ENCODE peak calls at places on chromosome X, in six cellular contexts. F is K562, Y is SK-N-SH, M is GM12878, K is HCT116, D is H1. R is an unnamed sample.
A peak's percentile ranks its signal among the peaks of the same experiment; 100 is the strongest.

GRCh38 chrX:20067709-20068315 is 48.9 kb downstream of the MAP7D2 start:
- DNase-seq in D (no peak), F (peak; percentile 8), K (peak; percentile 23), Y (peak; percentile 18), M (no peak), R (peak; percentile 18)

GRCh38 chrX:49102221-49102620 is 21.3 kb downstream of the GPKOW start:
- DNase-seq in D (no peak), M (no peak), Y (no peak), F (no peak), K (no peak), R (no peak)

GRCh38 chrX:107632291-107632690 is 4.0 kb downstream of the PRPS1 start:
- DNase-seq in M (no peak), Y (no peak), K (no peak), D (no peak), F (no peak), R (no peak)

GRCh38 chrX:104085919-104086318 is 9.9 kb upstream of the TMSB15C start:
- DNase-seq in M (no peak), D (no peak), Y (no peak), F (no peak), K (no peak), R (no peak)

GRCh38 chrX:123153846-123154335 is 30.2 kb upstream of the GRIA3 start:
- DNase-seq in M (no peak), D (no peak), K (no peak), F (no peak), Y (no peak), R (no peak)

GRCh38 chrX:139202742-139203410 is 327.7 kb upstream of the F9 start:
- DNase-seq in M (no peak), Y (no peak), K (no peak), F (no peak), D (peak; percentile 50), R (no peak)

GRCh38 chrX:1424452-1424851 is 28.3 kb downstream of the ASMTL start:
- DNase-seq in K (no peak), D (no peak), M (no peak), F (no peak), Y (no peak), R (no peak)

GRCh38 chrX:54866606-54867005 is 54.0 kb upstream of the TRO start:
- DNase-seq in D (no peak), K (no peak), M (no peak), F (no peak), Y (no peak), R (no peak)

GRCh38 chrX:87003031-87003430 is 514.6 kb upstream of the KLHL4 start:
- DNase-seq in D (no peak), Y (no peak), F (no peak), K (no peak), M (no peak), R (no peak)

GRCh38 chrX:87006561-87006960 is 511.0 kb upstream of the KLHL4 start:
- DNase-seq in M (no peak), K (no peak), F (no peak), Y (no peak), D (no peak), R (no peak)

GRCh38 chrX:87005885-87006284 is 511.7 kb upstream of the KLHL4 start:
- DNase-seq in K (no peak), Y (no peak), D (no peak), M (no peak), F (no peak), R (no peak)

DNA sequence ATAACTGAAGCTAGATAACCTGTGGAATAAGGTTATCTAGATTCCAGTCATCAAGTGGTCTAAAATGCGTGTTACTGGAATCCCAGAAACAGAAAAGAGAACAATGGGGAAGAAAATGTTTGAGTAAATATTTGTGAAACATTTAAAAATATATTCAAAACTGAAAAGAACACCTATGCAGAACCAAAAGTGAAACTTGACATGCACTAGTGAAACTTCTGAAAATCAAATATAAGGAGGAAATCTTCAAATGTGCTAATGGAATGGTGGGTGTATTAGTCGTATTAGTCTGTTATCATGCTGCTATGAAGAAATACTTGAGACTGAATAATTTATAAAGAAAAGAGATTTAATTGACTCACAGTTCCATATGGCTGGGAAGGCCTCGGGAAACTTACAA is 512.4 kb upstream of the KLHL4 start:
- DNase-seq in M (no peak), F (no peak), K (no peak), D (no peak), Y (no peak), R (no peak)
- TF ChIP-seq SIN3A in M (no peak), F (no peak), K (no peak), D (no peak), Y (no peak), R (no peak)

GRCh38 chrX:133373366-133374079 is 41.8 kb downstream of the GPC4 start:
- DNase-seq in D (no peak), F (no peak), M (no peak), K (no peak), Y (no peak), R (no peak)

GRCh38 chrX:133374874-133375387 is 40.4 kb downstream of the GPC4 start:
- DNase-seq in F (no peak), D (no peak), K (no peak), Y (no peak), M (no peak), R (no peak)

GRCh38 chrX:133380882-133381619 is 34.2 kb downstream of the GPC4 start:
- DNase-seq in M (no peak), K (no peak), F (no peak), Y (peak; percentile 4), D (no peak), R (no peak)

GRCh38 chrX:133375558-133376340 is 39.5 kb downstream of the GPC4 start:
- DNase-seq in K (no peak), D (no peak), Y (peak; percentile 21), M (no peak), F (no peak), R (no peak)

GRCh38 chrX:133376422-133376821 is 38.9 kb downstream of the GPC4 start:
- DNase-seq in Y (no peak), D (no peak), F (no peak), K (no peak), M (no peak), R (no peak)
- H3K27ac ChIP-seq in Y (no peak overlapping the region), D (no peak overlapping the region), F (no peak overlapping the region), K (no peak overlapping the region), M (no peak overlapping the region), R (no peak overlapping the region)

DNA sequence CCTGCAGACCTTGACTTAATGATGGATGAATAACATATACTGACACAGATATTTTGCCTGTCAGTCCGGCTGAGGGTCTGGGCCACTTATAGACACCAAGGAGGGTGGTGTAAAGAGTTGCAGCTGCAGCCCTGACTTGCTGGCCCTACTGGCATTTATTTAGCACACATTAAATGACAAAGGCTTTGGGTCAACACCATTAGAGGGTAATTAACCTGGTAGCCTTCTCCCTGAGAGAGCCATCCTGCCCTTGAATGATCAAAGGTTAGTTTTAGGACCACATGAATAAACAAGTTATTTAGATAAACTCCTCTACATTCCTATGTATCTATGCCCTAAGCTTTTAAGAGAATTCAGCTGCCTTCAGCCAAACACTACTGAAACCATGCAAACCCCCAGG is 110.8 kb upstream of the DGKK start:
- DNase-seq in F (no peak), D (no peak), M (no peak), K (no peak), Y (no peak), R (no peak)
- TF ChIP-seq POLR2AphosphoS5 in F (no peak), D (no peak), M (no peak), K (no peak), Y (no peak), R (no peak)

GRCh38 chrX:29518100-29518499 is 697.3 kb upstream of the MAGEB2 start:
- DNase-seq in Y (no peak), M (no peak), D (no peak), F (no peak), K (no peak), R (no peak)
- TF ChIP-seq SIN3A in Y (no peak), M (no peak), D (no peak), F (no peak), K (no peak), R (no peak)

GRCh38 chrX:77793950-77794349 is 7.9 kb upstream of the ATRX start:
- DNase-seq in Y (no peak), F (no peak), M (no peak), D (no peak), K (no peak), R (no peak)
- H3K27ac ChIP-seq in Y (no peak overlapping the region), F (no peak overlapping the region), M (no peak overlapping the region), D (no peak overlapping the region), K (no peak overlapping the region), R (no peak overlapping the region)

GRCh38 chrX:23904096-23904495 is 3.6 kb downstream of the APOO start:
- DNase-seq in M (no peak), F (no peak), K (no peak), Y (no peak), D (no peak), R (no peak)

GRCh38 chrX:23911436-23911835 is 3.6 kb downstream of the CXorf58 start:
- DNase-seq in M (no peak), D (no peak), Y (no peak), F (no peak), K (no peak), R (no peak)

GRCh38 chrX:23907106-23907495 is 637 bp downstream of the APOO start:
- DNase-seq in Y (no peak), D (no peak), M (no peak), F (no peak), K (no peak), R (no peak)

GRCh38 chrX:23908219-23909003 is 605 bp downstream of the CXorf58 start:
- DNase-seq in M (no peak), D (no peak), Y (no peak), F (peak; percentile 51), K (no peak), R (no peak)

GRCh38 chrX:23907496-23908218 is at the start of the genes APOO and CXorf58:
- DNase-seq in Y (peak; percentile 88), F (peak; percentile 97), K (peak; percentile 83), D (peak; percentile 87), M (peak; percentile 54), R (no peak)
- TF ChIP-seq POLR2AphosphoS5 in Y (peak; percentile 13), F (peak; percentile 36), K (peak; percentile 69), D (no peak), M (peak; percentile 60), R (no peak)

GRCh38 chrX:72169008-72169728 is 12.4 kb upstream of the PIN4 start:
- DNase-seq in D (no peak), Y (no peak), F (peak; percentile 16), K (no peak), M (no peak), R (no peak)
- TF ChIP-seq SIN3A in D (no peak), Y (no peak), F (no peak), K (no peak), M (no peak), R (no peak)

GRCh38 chrX:101478366-101478765 is 6.9 kb upstream of the ARMCX4 start:
- DNase-seq in D (no peak), M (no peak), K (no peak), F (no peak), Y (no peak), R (no peak)
- H3K27ac ChIP-seq in D (no peak overlapping the region), M (no peak overlapping the region), K (no peak overlapping the region), F (no peak overlapping the region), Y (no peak overlapping the region), R (no peak overlapping the region)